ENCODE peak calls at places on chromosomes 1 and 21, in seven cellular contexts. One of them, this sample, is unnamed.

GRCh38 chr1:17579951-17580939 is 40.7 kb downstream of the ARHGEF10L start:
- DNase-seq in GM10248: peak; percentile 41
- DNase-seq in activated CD4-positive, alpha-beta T cell treated with anti-CD3 and anti-CD28 coated beads, Interleukin-2, amount 10 ng/mL, durations not matched to agents 7 days and 5 days: no peak
- DNase-seq in tibial artery: no peak
- DNase-seq in epithelial cell of esophagus: no peak
- DNase-seq in kidney glomerular epithelial cell: peak; percentile 54
- DNase-seq in activated T-helper 1 cell treated with anti-CD3 and anti-CD28 coated beads, Interleukin-2, amount 50 U/mL, for 16 hours: no peak
- DNase-seq in this sample: no peak

GRCh38 chr1:15173863-15174614 is 20.5 kb downstream of the TMEM51 start:
- DNase-seq in GM10248: no peak
- DNase-seq in activated CD4-positive, alpha-beta T cell treated with anti-CD3 and anti-CD28 coated beads, Interleukin-2, amount 10 ng/mL, durations not matched to agents 7 days and 5 days: no peak
- DNase-seq in tibial artery: no peak
- DNase-seq in epithelial cell of esophagus: peak; percentile 77
- DNase-seq in kidney glomerular epithelial cell: no peak
- DNase-seq in activated T-helper 1 cell treated with anti-CD3 and anti-CD28 coated beads, Interleukin-2, amount 50 U/mL, for 16 hours: no peak
- DNase-seq in this sample: no peak

GRCh38 chr1:183610053-183610452 is 19.8 kb upstream of the NCF2 start:
- DNase-seq in GM10248: no peak
- DNase-seq in activated CD4-positive, alpha-beta T cell treated with anti-CD3 and anti-CD28 coated beads, Interleukin-2, amount 10 ng/mL, durations not matched to agents 7 days and 5 days: no peak
- DNase-seq in tibial artery: no peak
- DNase-seq in epithelial cell of esophagus: peak; percentile 31
- DNase-seq in kidney glomerular epithelial cell: no peak
- DNase-seq in activated T-helper 1 cell treated with anti-CD3 and anti-CD28 coated beads, Interleukin-2, amount 50 U/mL, for 16 hours: no peak
- DNase-seq in this sample: no peak

GRCh38 chr21:30831194-30831765 is 1.7 kb upstream of the KRTAP7-1 start:
- DNase-seq in GM10248: peak; percentile 17
- DNase-seq in activated CD4-positive, alpha-beta T cell treated with anti-CD3 and anti-CD28 coated beads, Interleukin-2, amount 10 ng/mL, durations not matched to agents 7 days and 5 days: peak; percentile 51
- DNase-seq in tibial artery: no peak
- DNase-seq in epithelial cell of esophagus: peak; percentile 17
- DNase-seq in kidney glomerular epithelial cell: no peak
- DNase-seq in activated T-helper 1 cell treated with anti-CD3 and anti-CD28 coated beads, Interleukin-2, amount 50 U/mL, for 16 hours: no peak
- DNase-seq in this sample: no peak

GRCh38 chr1:31771891-31772668 is 7.9 kb upstream of the ADGRB2 start:
- DNase-seq in GM10248: no peak
- DNase-seq in activated CD4-positive, alpha-beta T cell treated with anti-CD3 and anti-CD28 coated beads, Interleukin-2, amount 10 ng/mL, durations not matched to agents 7 days and 5 days: peak; percentile 23
- DNase-seq in tibial artery: no peak
- DNase-seq in epithelial cell of esophagus: peak; percentile 96
- DNase-seq in kidney glomerular epithelial cell: peak; percentile 29
- DNase-seq in activated T-helper 1 cell treated with anti-CD3 and anti-CD28 coated beads, Interleukin-2, amount 50 U/mL, for 16 hours: no peak
- DNase-seq in this sample: no peak

GRCh38 chr1:78493456-78493855 is 2.7 kb downstream of the PTGFR start:
- DNase-seq in GM10248: no peak
- DNase-seq in activated CD4-positive, alpha-beta T cell treated with anti-CD3 and anti-CD28 coated beads, Interleukin-2, amount 10 ng/mL, durations not matched to agents 7 days and 5 days: no peak
- DNase-seq in tibial artery: no peak
- DNase-seq in epithelial cell of esophagus: no peak
- DNase-seq in kidney glomerular epithelial cell: no peak
- DNase-seq in activated T-helper 1 cell treated with anti-CD3 and anti-CD28 coated beads, Interleukin-2, amount 50 U/mL, for 16 hours: no peak
- DNase-seq in this sample: no peak

GRCh38 chr1:31625561-31626272 is 8.2 kb downstream of the HCRTR1 start:
- DNase-seq in GM10248: no peak
- DNase-seq in activated CD4-positive, alpha-beta T cell treated with anti-CD3 and anti-CD28 coated beads, Interleukin-2, amount 10 ng/mL, durations not matched to agents 7 days and 5 days: no peak
- DNase-seq in tibial artery: no peak
- DNase-seq in epithelial cell of esophagus: peak; percentile 37
- DNase-seq in kidney glomerular epithelial cell: peak; percentile 12
- DNase-seq in activated T-helper 1 cell treated with anti-CD3 and anti-CD28 coated beads, Interleukin-2, amount 50 U/mL, for 16 hours: no peak
- DNase-seq in this sample: no peak

GRCh38 chr1:145706282-145706681 is 886 bp downstream of the PDZK1 start:
- DNase-seq in GM10248: no peak
- DNase-seq in activated CD4-positive, alpha-beta T cell treated with anti-CD3 and anti-CD28 coated beads, Interleukin-2, amount 10 ng/mL, durations not matched to agents 7 days and 5 days: no peak
- DNase-seq in tibial artery: no peak
- DNase-seq in epithelial cell of esophagus: peak; percentile 99
- DNase-seq in kidney glomerular epithelial cell: peak; percentile 32
- DNase-seq in activated T-helper 1 cell treated with anti-CD3 and anti-CD28 coated beads, Interleukin-2, amount 50 U/mL, for 16 hours: no peak
- DNase-seq in this sample: no peak

GRCh38 chr1:222788328-222789156 is 26.3 kb upstream of the DISP1 start:
- DNase-seq in GM10248: no peak
- DNase-seq in activated CD4-positive, alpha-beta T cell treated with anti-CD3 and anti-CD28 coated beads, Interleukin-2, amount 10 ng/mL, durations not matched to agents 7 days and 5 days: no peak
- DNase-seq in tibial artery: no peak
- DNase-seq in epithelial cell of esophagus: peak; percentile 55
- DNase-seq in kidney glomerular epithelial cell: no peak
- DNase-seq in activated T-helper 1 cell treated with anti-CD3 and anti-CD28 coated beads, Interleukin-2, amount 50 U/mL, for 16 hours: no peak
- DNase-seq in this sample: no peak

GRCh38 chr1:2397007-2397679 is 5.5 kb downstream of the RER1 start:
- DNase-seq in GM10248: no peak
- DNase-seq in activated CD4-positive, alpha-beta T cell treated with anti-CD3 and anti-CD28 coated beads, Interleukin-2, amount 10 ng/mL, durations not matched to agents 7 days and 5 days: no peak
- DNase-seq in tibial artery: no peak
- DNase-seq in epithelial cell of esophagus: peak; percentile 16
- DNase-seq in kidney glomerular epithelial cell: no peak
- DNase-seq in activated T-helper 1 cell treated with anti-CD3 and anti-CD28 coated beads, Interleukin-2, amount 50 U/mL, for 16 hours: no peak
- DNase-seq in this sample: no peak

GRCh38 chr1:212119863-212120262 is 84.3 kb downstream of the DTL start:
- DNase-seq in GM10248: no peak
- DNase-seq in activated CD4-positive, alpha-beta T cell treated with anti-CD3 and anti-CD28 coated beads, Interleukin-2, amount 10 ng/mL, durations not matched to agents 7 days and 5 days: no peak
- DNase-seq in tibial artery: no peak
- DNase-seq in epithelial cell of esophagus: no peak
- DNase-seq in kidney glomerular epithelial cell: no peak
- DNase-seq in activated T-helper 1 cell treated with anti-CD3 and anti-CD28 coated beads, Interleukin-2, amount 50 U/mL, for 16 hours: no peak
- DNase-seq in this sample: no peak

GRCh38 chr21:43921979-43922945 is 57.2 kb downstream of the AGPAT3 start:
- DNase-seq in GM10248: peak; percentile 78
- DNase-seq in activated CD4-positive, alpha-beta T cell treated with anti-CD3 and anti-CD28 coated beads, Interleukin-2, amount 10 ng/mL, durations not matched to agents 7 days and 5 days: peak; percentile 46
- DNase-seq in tibial artery: no peak
- DNase-seq in epithelial cell of esophagus: no peak
- DNase-seq in kidney glomerular epithelial cell: peak; percentile 45
- DNase-seq in activated T-helper 1 cell treated with anti-CD3 and anti-CD28 coated beads, Interleukin-2, amount 50 U/mL, for 16 hours: peak; percentile 10
- DNase-seq in this sample: no peak

GRCh38 chr1:218850367-218850766 is 323.3 kb upstream of the LYPLAL1 start:
- DNase-seq in GM10248: no peak
- DNase-seq in activated CD4-positive, alpha-beta T cell treated with anti-CD3 and anti-CD28 coated beads, Interleukin-2, amount 10 ng/mL, durations not matched to agents 7 days and 5 days: no peak
- DNase-seq in tibial artery: no peak
- DNase-seq in epithelial cell of esophagus: no peak
- DNase-seq in kidney glomerular epithelial cell: no peak
- DNase-seq in activated T-helper 1 cell treated with anti-CD3 and anti-CD28 coated beads, Interleukin-2, amount 50 U/mL, for 16 hours: no peak
- DNase-seq in this sample: no peak

GRCh38 chr1:171606402-171606941 is 15.6 kb upstream of the MYOCOS start:
- DNase-seq in GM10248: no peak
- DNase-seq in activated CD4-positive, alpha-beta T cell treated with anti-CD3 and anti-CD28 coated beads, Interleukin-2, amount 10 ng/mL, durations not matched to agents 7 days and 5 days: no peak
- DNase-seq in tibial artery: no peak
- DNase-seq in epithelial cell of esophagus: no peak
- DNase-seq in kidney glomerular epithelial cell: no peak
- DNase-seq in activated T-helper 1 cell treated with anti-CD3 and anti-CD28 coated beads, Interleukin-2, amount 50 U/mL, for 16 hours: no peak
- DNase-seq in this sample: no peak

GRCh38 chr21:16116798-16117197 is 387.0 kb downstream of the USP25 start:
- DNase-seq in GM10248: no peak
- DNase-seq in activated CD4-positive, alpha-beta T cell treated with anti-CD3 and anti-CD28 coated beads, Interleukin-2, amount 10 ng/mL, durations not matched to agents 7 days and 5 days: no peak
- DNase-seq in tibial artery: no peak
- DNase-seq in epithelial cell of esophagus: peak; percentile 47
- DNase-seq in kidney glomerular epithelial cell: peak; percentile 27
- DNase-seq in activated T-helper 1 cell treated with anti-CD3 and anti-CD28 coated beads, Interleukin-2, amount 50 U/mL, for 16 hours: no peak
- DNase-seq in this sample: no peak

GRCh38 chr1:202915146-202915545 is 11.9 kb downstream of the KLHL12 start:
- DNase-seq in GM10248: no peak
- DNase-seq in activated CD4-positive, alpha-beta T cell treated with anti-CD3 and anti-CD28 coated beads, Interleukin-2, amount 10 ng/mL, durations not matched to agents 7 days and 5 days: no peak
- DNase-seq in tibial artery: no peak
- DNase-seq in epithelial cell of esophagus: no peak
- DNase-seq in kidney glomerular epithelial cell: no peak
- DNase-seq in activated T-helper 1 cell treated with anti-CD3 and anti-CD28 coated beads, Interleukin-2, amount 50 U/mL, for 16 hours: no peak
- DNase-seq in this sample: no peak